ENCODE peak calls at places on chromosomes 6 and 20, in ten cellular contexts. O is fibroblast of pulmonary artery; L is OCI-M1; B is stimulated activated CD4-positive, alpha-beta T cell treated with anti-CD3 and anti-CD28 coated beads, Interleukin-12 subunit alpha, Interleukin-12 subunit beta, amount 100 ng/mL, for 4 hours; W is HCEC 1CT; K is M059J; P is activated naive CD4-positive, alpha-beta T cell treated with anti-CD3 and anti-CD28 coated beads, Interleukin-2, amount 10 ng/mL, durations not matched to agents 7 days and 5 days; M is astrocyte of the cerebellum; G is keratinocyte; T is GM04504. Q is an unnamed sample.

GRCh38 chr20:54197621-54198604 is 10.0 kb upstream of the PFDN4 start:
- DNase-seq in W (peak), G (no peak), M (peak), P (no peak), B (no peak), O (peak), L (peak), T (peak), K (peak), Q (peak)

GRCh38 chr6:89353702-89354392 is 1.3 kb upstream of the UBE2J1 start:
- DNase-seq in L (no peak), W (no peak), T (no peak), O (no peak), P (no peak), M (no peak), G (no peak), K (no peak), B (no peak), Q (no peak)

GRCh38 chr6:38459291-38459690 is 180.4 kb downstream of the BTBD9 start:
- DNase-seq in M (peak), O (peak), P (no peak), W (peak), G (no peak), B (no peak), K (peak), L (no peak), T (no peak), Q (no peak)

GRCh38 chr6:33768644-33769120 is 20.2 kb downstream of the LEMD2 start:
- DNase-seq in W (peak), B (peak), O (peak), L (peak), M (peak), G (peak), P (peak), K (peak), T (no peak), Q (no peak)

GRCh38 chr20:33694666-33695065 is 8.5 kb upstream of the E2F1 start:
- DNase-seq in O (no peak), W (no peak), L (no peak), T (no peak), K (no peak), B (no peak), P (no peak), G (no peak), M (no peak), Q (no peak)

GRCh38 chr6:132650413-132650812 is 8.6 kb downstream of the TAAR1 start:
- DNase-seq in G (no peak), O (no peak), K (no peak), W (no peak), T (no peak), P (no peak), L (peak), B (no peak), M (no peak), Q (no peak)

GRCh38 chr6:157264701-157265100 is 58.6 kb downstream of the TMEM242 start:
- DNase-seq in O (no peak), P (no peak), L (no peak), M (no peak), W (no peak), G (no peak), K (no peak), T (no peak), B (no peak), Q (no peak)

GRCh38 chr20:17759449-17759848 is 59.7 kb downstream of the BANF2 start:
- DNase-seq in G (no peak), W (no peak), K (no peak), P (no peak), B (no peak), O (peak), T (no peak), L (no peak), M (no peak), Q (no peak)

GRCh38 chr6:147654103-147654845 is 145.8 kb downstream of the SAMD5 start:
- DNase-seq in P (no peak), L (no peak), W (no peak), M (no peak), G (no peak), B (no peak), O (no peak), T (no peak), K (no peak), Q (no peak)

GRCh38 chr20:50285376-50286173 is 94.9 kb downstream of the CEBPB start:
- DNase-seq in M (peak), P (no peak), B (no peak), K (peak), G (no peak), O (peak), T (peak), W (peak), L (peak), Q (no peak)

GRCh38 chr6:136403166-136403980 is 113.7 kb upstream of the BCLAF1 start:
- DNase-seq in M (peak), K (peak), O (peak), L (peak), W (peak), P (no peak), G (peak), T (peak), B (no peak), Q (peak)

GRCh38 chr6:36024154-36024760 is at the start of gene SLC26A8:
- DNase-seq in T (no peak), L (no peak), O (no peak), K (no peak), M (no peak), P (no peak), W (no peak), G (no peak), B (no peak), Q (no peak)

GRCh38 chr20:52972965-52973819 is 1.0 kb downstream of the TSHZ2 start:
- DNase-seq in T (no peak), G (no peak), K (peak), W (no peak), L (no peak), B (peak), P (peak), M (no peak), O (no peak), Q (no peak)

GRCh38 chr20:41650221-41650948 is 32.2 kb upstream of the CHD6 start:
- DNase-seq in L (no peak), K (no peak), B (no peak), O (no peak), G (no peak), T (no peak), M (no peak), W (no peak), P (no peak), Q (no peak)

GRCh38 chr20:33005132-33005566 is 916 bp upstream of the SUN5 start:
- DNase-seq in W (no peak), O (peak), G (no peak), L (peak), M (no peak), P (peak), K (no peak), B (no peak), T (no peak), Q (no peak)

GRCh38 chr6:162728177-162728571 is 400 bp downstream of the PACRG start:
- DNase-seq in W (no peak), L (peak), M (no peak), P (peak), O (no peak), T (no peak), G (no peak), B (no peak), K (no peak), Q (no peak)

GRCh38 chr20:39523405-39523804 is 561.3 kb downstream of the DHX35 start:
- DNase-seq in L (no peak), O (no peak), P (no peak), T (no peak), W (no peak), G (no peak), K (no peak), B (no peak), M (no peak), Q (no peak)

GRCh38 chr6:29009358-29009757 is 4.2 kb upstream of the ZNF311 start:
- DNase-seq in B (no peak), M (no peak), P (no peak), W (no peak), K (no peak), G (no peak), L (no peak), O (no peak), T (no peak), Q (no peak)

GRCh38 chr6:110053395-110054240 is 75.5 kb downstream of the GPR6 start:
- DNase-seq in L (peak), G (no peak), T (peak), M (peak), O (peak), W (peak), B (no peak), P (no peak), K (peak), Q (peak)

Q was measured in epithelial cell of proximal tubule.